ENCODE peak calls at places on chromosomes 6 and 20, in six cellular contexts. One of them, this sample, is unnamed.

GRCh38 chr6:113529191-113529590 is 328.0 kb upstream of the MARCKS start:
- DNase-seq in brain microvascular endothelial cell: no peak
- DNase-seq in left cardiac atrium: no peak
- DNase-seq in left ventricle myocardium superior: no peak
- DNase-seq in stimulated activated CD8-positive, alpha-beta memory T cell treated with anti-CD3 and anti-CD28 coated beads, Interleukin-7, amount 100 ng/mL, for 24 hours: no peak
- DNase-seq in Jurkat, Clone E6-1: no peak
- DNase-seq in this sample: no peak

GRCh38 chr6:12132351-12133222 is 120.5 kb downstream of the HIVEP1 start:
- DNase-seq in brain microvascular endothelial cell: no peak
- DNase-seq in left cardiac atrium: no peak
- DNase-seq in left ventricle myocardium superior: no peak
- DNase-seq in stimulated activated CD8-positive, alpha-beta memory T cell treated with anti-CD3 and anti-CD28 coated beads, Interleukin-7, amount 100 ng/mL, for 24 hours: no peak
- DNase-seq in Jurkat, Clone E6-1: no peak
- DNase-seq in this sample: no peak

GRCh38 chr20:39823239-39823638 is 861.1 kb downstream of the DHX35 start:
- DNase-seq in brain microvascular endothelial cell: peak; percentile 93
- DNase-seq in left cardiac atrium: no peak
- DNase-seq in left ventricle myocardium superior: no peak
- DNase-seq in stimulated activated CD8-positive, alpha-beta memory T cell treated with anti-CD3 and anti-CD28 coated beads, Interleukin-7, amount 100 ng/mL, for 24 hours: no peak
- DNase-seq in Jurkat, Clone E6-1: no peak
- DNase-seq in this sample: no peak

GRCh38 chr6:34246563-34247391 is 2.0 kb downstream of the SMIM29 start:
- DNase-seq in brain microvascular endothelial cell: peak; percentile 28
- DNase-seq in left cardiac atrium: no peak
- DNase-seq in left ventricle myocardium superior: no peak
- DNase-seq in stimulated activated CD8-positive, alpha-beta memory T cell treated with anti-CD3 and anti-CD28 coated beads, Interleukin-7, amount 100 ng/mL, for 24 hours: no peak
- DNase-seq in Jurkat, Clone E6-1: no peak
- DNase-seq in this sample: no peak

GRCh38 chr20:61997891-61998290 is 67.8 kb downstream of the TAF4 start:
- DNase-seq in brain microvascular endothelial cell: no peak
- DNase-seq in left cardiac atrium: no peak
- DNase-seq in left ventricle myocardium superior: no peak
- DNase-seq in stimulated activated CD8-positive, alpha-beta memory T cell treated with anti-CD3 and anti-CD28 coated beads, Interleukin-7, amount 100 ng/mL, for 24 hours: no peak
- DNase-seq in Jurkat, Clone E6-1: no peak
- DNase-seq in this sample: no peak

GRCh38 chr6:337782-338464 is 45.6 kb downstream of the DUSP22 start:
- DNase-seq in brain microvascular endothelial cell: no peak
- DNase-seq in left cardiac atrium: no peak
- DNase-seq in left ventricle myocardium superior: peak; percentile 28
- DNase-seq in stimulated activated CD8-positive, alpha-beta memory T cell treated with anti-CD3 and anti-CD28 coated beads, Interleukin-7, amount 100 ng/mL, for 24 hours: no peak
- DNase-seq in Jurkat, Clone E6-1: no peak
- DNase-seq in this sample: no peak

GRCh38 chr20:35956616-35957015 is 2.3 kb upstream of the SCAND1 start:
- DNase-seq in brain microvascular endothelial cell: no peak
- DNase-seq in left cardiac atrium: no peak
- DNase-seq in left ventricle myocardium superior: no peak
- DNase-seq in stimulated activated CD8-positive, alpha-beta memory T cell treated with anti-CD3 and anti-CD28 coated beads, Interleukin-7, amount 100 ng/mL, for 24 hours: no peak
- DNase-seq in Jurkat, Clone E6-1: no peak
- DNase-seq in this sample: no peak

GRCh38 chr6:285030-285771 is 7.1 kb upstream of the DUSP22 start:
- DNase-seq in brain microvascular endothelial cell: no peak
- DNase-seq in left cardiac atrium: no peak
- DNase-seq in left ventricle myocardium superior: no peak
- DNase-seq in stimulated activated CD8-positive, alpha-beta memory T cell treated with anti-CD3 and anti-CD28 coated beads, Interleukin-7, amount 100 ng/mL, for 24 hours: no peak
- DNase-seq in Jurkat, Clone E6-1: peak; percentile 54
- DNase-seq in this sample: no peak

GRCh38 chr6:126180585-126180984 is 159.3 kb upstream of the CENPW start:
- DNase-seq in brain microvascular endothelial cell: peak; percentile 93
- DNase-seq in left cardiac atrium: no peak
- DNase-seq in left ventricle myocardium superior: no peak
- DNase-seq in stimulated activated CD8-positive, alpha-beta memory T cell treated with anti-CD3 and anti-CD28 coated beads, Interleukin-7, amount 100 ng/mL, for 24 hours: no peak
- DNase-seq in Jurkat, Clone E6-1: no peak
- DNase-seq in this sample: no peak

GRCh38 chr6:1407499-1407990 is 18.2 kb downstream of the FOXF2 start:
- DNase-seq in brain microvascular endothelial cell: no peak
- DNase-seq in left cardiac atrium: no peak
- DNase-seq in left ventricle myocardium superior: no peak
- DNase-seq in stimulated activated CD8-positive, alpha-beta memory T cell treated with anti-CD3 and anti-CD28 coated beads, Interleukin-7, amount 100 ng/mL, for 24 hours: no peak
- DNase-seq in Jurkat, Clone E6-1: no peak
- DNase-seq in this sample: peak; percentile 23

GRCh38 chr6:37029249-37029959 is 23.9 kb downstream of the FGD2 start:
- DNase-seq in brain microvascular endothelial cell: peak; percentile 81
- DNase-seq in left cardiac atrium: peak; percentile 81
- DNase-seq in left ventricle myocardium superior: peak; percentile 81
- DNase-seq in stimulated activated CD8-positive, alpha-beta memory T cell treated with anti-CD3 and anti-CD28 coated beads, Interleukin-7, amount 100 ng/mL, for 24 hours: no peak
- DNase-seq in Jurkat, Clone E6-1: no peak
- DNase-seq in this sample: peak; percentile 82

GRCh38 chr20:62944746-62945145 is 6.8 kb downstream of the GID8 start:
- DNase-seq in brain microvascular endothelial cell: no peak
- DNase-seq in left cardiac atrium: peak; percentile 6
- DNase-seq in left ventricle myocardium superior: peak; percentile 12
- DNase-seq in stimulated activated CD8-positive, alpha-beta memory T cell treated with anti-CD3 and anti-CD28 coated beads, Interleukin-7, amount 100 ng/mL, for 24 hours: no peak
- DNase-seq in Jurkat, Clone E6-1: no peak
- DNase-seq in this sample: no peak

GRCh38 chr20:39829713-39830112 is 859.3 kb downstream of the MAFB start:
- DNase-seq in brain microvascular endothelial cell: no peak
- DNase-seq in left cardiac atrium: no peak
- DNase-seq in left ventricle myocardium superior: no peak
- DNase-seq in stimulated activated CD8-positive, alpha-beta memory T cell treated with anti-CD3 and anti-CD28 coated beads, Interleukin-7, amount 100 ng/mL, for 24 hours: no peak
- DNase-seq in Jurkat, Clone E6-1: no peak
- DNase-seq in this sample: no peak

GRCh38 chr6:356828-357251 is 34.7 kb upstream of the IRF4 start:
- DNase-seq in brain microvascular endothelial cell: no peak
- DNase-seq in left cardiac atrium: no peak
- DNase-seq in left ventricle myocardium superior: peak; percentile 73
- DNase-seq in stimulated activated CD8-positive, alpha-beta memory T cell treated with anti-CD3 and anti-CD28 coated beads, Interleukin-7, amount 100 ng/mL, for 24 hours: no peak
- DNase-seq in Jurkat, Clone E6-1: no peak
- DNase-seq in this sample: peak; percentile 50

GRCh38 chr6:40274058-40274457 is 313.1 kb downstream of the LRFN2 start:
- DNase-seq in brain microvascular endothelial cell: no peak
- DNase-seq in left cardiac atrium: no peak
- DNase-seq in left ventricle myocardium superior: no peak
- DNase-seq in stimulated activated CD8-positive, alpha-beta memory T cell treated with anti-CD3 and anti-CD28 coated beads, Interleukin-7, amount 100 ng/mL, for 24 hours: no peak
- DNase-seq in Jurkat, Clone E6-1: no peak
- DNase-seq in this sample: no peak

GRCh38 chr6:122641818-122642217 is 31.6 kb downstream of the PKIB start:
- DNase-seq in brain microvascular endothelial cell: no peak
- DNase-seq in left cardiac atrium: no peak
- DNase-seq in left ventricle myocardium superior: no peak
- DNase-seq in stimulated activated CD8-positive, alpha-beta memory T cell treated with anti-CD3 and anti-CD28 coated beads, Interleukin-7, amount 100 ng/mL, for 24 hours: no peak
- DNase-seq in Jurkat, Clone E6-1: no peak
- DNase-seq in this sample: no peak

GRCh38 chr6:148021715-148022114 is 320.9 kb upstream of the SASH1 start:
- DNase-seq in brain microvascular endothelial cell: no peak
- DNase-seq in left cardiac atrium: no peak
- DNase-seq in left ventricle myocardium superior: no peak
- DNase-seq in stimulated activated CD8-positive, alpha-beta memory T cell treated with anti-CD3 and anti-CD28 coated beads, Interleukin-7, amount 100 ng/mL, for 24 hours: no peak
- DNase-seq in Jurkat, Clone E6-1: no peak
- DNase-seq in this sample: no peak

GRCh38 chr6:27866370-27867050 is 45.7 kb downstream of the OR2B2 start:
- DNase-seq in brain microvascular endothelial cell: peak; percentile 38
- DNase-seq in left cardiac atrium: no peak
- DNase-seq in left ventricle myocardium superior: no peak
- DNase-seq in stimulated activated CD8-positive, alpha-beta memory T cell treated with anti-CD3 and anti-CD28 coated beads, Interleukin-7, amount 100 ng/mL, for 24 hours: no peak
- DNase-seq in Jurkat, Clone E6-1: peak; percentile 89
- DNase-seq in this sample: no peak

GRCh38 chr20:37643400-37643799 is 50.4 kb upstream of the CTNNBL1 start:
- DNase-seq in brain microvascular endothelial cell: no peak
- DNase-seq in left cardiac atrium: no peak
- DNase-seq in left ventricle myocardium superior: no peak
- DNase-seq in stimulated activated CD8-positive, alpha-beta memory T cell treated with anti-CD3 and anti-CD28 coated beads, Interleukin-7, amount 100 ng/mL, for 24 hours: no peak
- DNase-seq in Jurkat, Clone E6-1: no peak
- DNase-seq in this sample: no peak

GRCh38 chr6:105363100-105363754 is 39.7 kb downstream of the PREP start:
- DNase-seq in brain microvascular endothelial cell: peak; percentile 17
- DNase-seq in left cardiac atrium: no peak
- DNase-seq in left ventricle myocardium superior: no peak
- DNase-seq in stimulated activated CD8-positive, alpha-beta memory T cell treated with anti-CD3 and anti-CD28 coated beads, Interleukin-7, amount 100 ng/mL, for 24 hours: no peak
- DNase-seq in Jurkat, Clone E6-1: no peak
- DNase-seq in this sample: no peak

GRCh38 chr20:42005211-42005610 is 387.0 kb upstream of the CHD6 start:
- DNase-seq in brain microvascular endothelial cell: no peak
- DNase-seq in left cardiac atrium: no peak
- DNase-seq in left ventricle myocardium superior: no peak
- DNase-seq in stimulated activated CD8-positive, alpha-beta memory T cell treated with anti-CD3 and anti-CD28 coated beads, Interleukin-7, amount 100 ng/mL, for 24 hours: no peak
- DNase-seq in Jurkat, Clone E6-1: no peak
- DNase-seq in this sample: no peak

GRCh38 chr20:12557224-12557623 is 451.5 kb upstream of the SPTLC3 start:
- DNase-seq in brain microvascular endothelial cell: no peak
- DNase-seq in left cardiac atrium: no peak
- DNase-seq in left ventricle myocardium superior: no peak
- DNase-seq in stimulated activated CD8-positive, alpha-beta memory T cell treated with anti-CD3 and anti-CD28 coated beads, Interleukin-7, amount 100 ng/mL, for 24 hours: no peak
- DNase-seq in Jurkat, Clone E6-1: no peak
- DNase-seq in this sample: no peak

GRCh38 chr6:169723991-169724553 is at the start of gene PHF10:
- DNase-seq in brain microvascular endothelial cell: no peak
- DNase-seq in left cardiac atrium: peak; percentile 49
- DNase-seq in left ventricle myocardium superior: peak; percentile 69
- DNase-seq in stimulated activated CD8-positive, alpha-beta memory T cell treated with anti-CD3 and anti-CD28 coated beads, Interleukin-7, amount 100 ng/mL, for 24 hours: peak; percentile 13
- DNase-seq in Jurkat, Clone E6-1: no peak
- DNase-seq in this sample: peak; percentile 54

GRCh38 chr6:11111769-11112437 is 378 bp upstream of the ERVFRD-1 start:
- DNase-seq in brain microvascular endothelial cell: no peak
- DNase-seq in left cardiac atrium: no peak
- DNase-seq in left ventricle myocardium superior: no peak
- DNase-seq in stimulated activated CD8-positive, alpha-beta memory T cell treated with anti-CD3 and anti-CD28 coated beads, Interleukin-7, amount 100 ng/mL, for 24 hours: no peak
- DNase-seq in Jurkat, Clone E6-1: peak; percentile 72
- DNase-seq in this sample: no peak

GRCh38 chr20:33539129-33539528 is 49.2 kb downstream of the CBFA2T2 start:
- DNase-seq in brain microvascular endothelial cell: no peak
- DNase-seq in left cardiac atrium: no peak
- DNase-seq in left ventricle myocardium superior: no peak
- DNase-seq in stimulated activated CD8-positive, alpha-beta memory T cell treated with anti-CD3 and anti-CD28 coated beads, Interleukin-7, amount 100 ng/mL, for 24 hours: no peak
- DNase-seq in Jurkat, Clone E6-1: no peak
- DNase-seq in this sample: no peak

GRCh38 chr6:21228411-21228810 is 365.1 kb upstream of the SOX4 start:
- DNase-seq in brain microvascular endothelial cell: no peak
- DNase-seq in left cardiac atrium: no peak
- DNase-seq in left ventricle myocardium superior: no peak
- DNase-seq in stimulated activated CD8-positive, alpha-beta memory T cell treated with anti-CD3 and anti-CD28 coated beads, Interleukin-7, amount 100 ng/mL, for 24 hours: no peak
- DNase-seq in Jurkat, Clone E6-1: no peak
- DNase-seq in this sample: no peak

GRCh38 chr6:113909224-113909856 is 52.2 kb downstream of the MARCKS start:
- DNase-seq in brain microvascular endothelial cell: peak; percentile 69
- DNase-seq in left cardiac atrium: no peak
- DNase-seq in left ventricle myocardium superior: no peak
- DNase-seq in stimulated activated CD8-positive, alpha-beta memory T cell treated with anti-CD3 and anti-CD28 coated beads, Interleukin-7, amount 100 ng/mL, for 24 hours: no peak
- DNase-seq in Jurkat, Clone E6-1: peak; percentile 60
- DNase-seq in this sample: no peak

This sample was measured in right lobe of liver.